ENCODE peak calls at places on chromosome 16, in five cellular contexts. J is A673, W is tibial nerve, G is heart right ventricle, T is stomach. D is an unnamed sample.

GRCh38 chr16:24970708-24971107 is 44.5 kb downstream of the ARHGAP17 start:
- DNase-seq in G (no peak), T (no peak), J (no peak), W (no peak), D (no peak)

GRCh38 chr16:56068816-56069215 is 122.5 kb upstream of the GNAO1 start:
- DNase-seq in W (no peak), G (no peak), T (no peak), J (no peak), D (no peak)

GRCh38 chr16:51839697-51840462 is 688.8 kb upstream of the SALL1 start:
- DNase-seq in G (no peak), T (no peak), W (no peak), J (no peak), D (no peak)

GRCh38 chr16:2785101-2785991 is 2.0 kb downstream of the PRSS33 start:
- DNase-seq in G (no peak), J (no peak), W (no peak), T (no peak), D (peak; percentile 74)

GRCh38 chr16:3173892-3174617 is 13.9 kb upstream of the OR1F1 start:
- DNase-seq in W (no peak), J (peak; percentile 81), T (no peak), G (no peak), D (no peak)

GRCh38 chr16:31141489-31142108 is 6.1 kb upstream of the PRSS8 start:
- DNase-seq in G (peak; percentile 38), T (no peak), W (no peak), J (no peak), D (peak; percentile 70)

GRCh38 chr16:19131809-19132777 is 18.3 kb downstream of the ITPRIPL2 start:
- DNase-seq in W (no peak), T (no peak), G (no peak), J (no peak), D (no peak)

GRCh38 chr16:12381662-12382061 is 405.1 kb downstream of the SNX29 start:
- DNase-seq in J (no peak), W (no peak), G (no peak), T (no peak), D (no peak)

GRCh38 chr16:27314161-27314723 is 468 bp downstream of the IL4R start:
- DNase-seq in W (no peak), T (peak; percentile 57), J (peak; percentile 28), G (peak; percentile 36), D (peak; percentile 77)

GRCh38 chr16:62041401-62041800 is 5.2 kb upstream of the CDH8 start:
- DNase-seq in W (no peak), G (no peak), J (peak; percentile 87), T (no peak), D (no peak)

GRCh38 chr16:49189286-49189685 is 92.4 kb downstream of the CBLN1 start:
- DNase-seq in G (no peak), W (no peak), J (no peak), T (no peak), D (no peak)

GRCh38 chr16:50238868-50239301 is 27.5 kb upstream of the ADCY7 start:
- DNase-seq in G (no peak), J (no peak), T (no peak), W (no peak), D (no peak)

GRCh38 chr16:85431431-85432124 is 181.5 kb upstream of the GSE1 start:
- DNase-seq in T (no peak), G (no peak), J (no peak), W (no peak), D (peak; percentile 55)

GRCh38 chr16:50731130-50731988 is 10.5 kb upstream of the CYLD start:
- DNase-seq in G (no peak), W (no peak), J (no peak), T (no peak), D (no peak)

DNA sequence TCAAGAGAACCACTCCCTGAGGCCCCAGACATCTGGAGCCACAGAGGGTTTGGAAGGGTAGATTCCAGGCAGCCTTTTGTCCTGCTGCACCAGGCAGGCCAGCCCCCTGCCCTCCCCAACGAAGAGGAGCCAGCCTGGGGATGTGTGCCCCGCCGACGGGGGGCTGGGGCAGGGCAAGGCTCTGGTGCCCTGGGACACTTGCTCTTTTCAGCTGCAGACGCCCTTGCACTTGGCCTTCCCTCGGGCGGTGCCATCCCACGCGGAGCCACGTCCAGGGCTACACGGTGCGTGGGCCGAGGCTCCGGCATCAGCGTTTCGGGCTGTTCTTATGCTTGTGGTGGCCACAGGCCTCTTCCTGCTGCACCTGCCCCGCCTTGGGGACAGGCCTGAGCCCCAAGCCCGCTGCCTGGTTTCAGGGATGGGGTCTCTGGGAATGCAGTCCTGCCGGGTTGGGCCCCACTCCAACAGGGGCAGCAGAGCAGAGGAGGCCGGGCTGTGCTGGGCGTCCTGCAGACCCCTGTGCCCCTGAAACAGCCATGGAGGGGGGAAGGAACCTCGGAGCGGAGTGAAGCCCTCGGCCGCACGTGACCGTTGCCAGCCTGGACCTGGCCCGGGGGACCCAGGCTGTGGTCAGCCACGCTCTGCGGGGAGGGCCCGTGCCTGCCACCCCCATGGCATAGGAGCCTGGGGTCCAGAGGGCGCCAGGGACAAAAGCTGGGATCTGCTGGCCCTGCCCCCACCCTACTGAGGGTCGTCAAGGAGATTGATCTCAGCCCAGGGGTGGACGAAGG is 566 bp upstream of the WFIKKN1 start:
- DNase-seq in J (no peak), G (no peak), T (no peak), W (no peak), D (peak; percentile 66)
- H3K4me3 ChIP-seq in J (no peak overlapping the region), G (no peak overlapping the region), T (no peak overlapping the region), W (no peak overlapping the region), D (no peak overlapping the region)

DNA sequence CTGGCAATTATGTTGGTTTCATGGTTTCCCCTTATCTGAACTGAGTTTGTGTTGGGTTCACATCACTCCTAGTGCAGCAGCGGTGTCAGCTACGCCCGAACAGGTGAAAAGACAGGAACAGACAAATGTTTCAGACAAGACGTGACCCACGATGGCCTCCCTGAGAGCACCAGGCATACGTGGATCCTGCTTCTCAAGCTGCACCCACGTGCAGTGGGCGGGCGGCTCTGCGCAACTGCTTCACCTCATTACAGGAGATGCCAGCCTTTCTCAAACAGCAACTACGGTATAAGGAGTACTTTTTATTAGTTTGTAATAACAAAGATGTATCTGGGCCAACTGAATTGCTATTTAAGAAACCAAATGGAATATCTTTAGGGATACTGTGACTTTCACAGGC is 32.8 kb upstream of the SLC38A8 start:
- DNase-seq in W (no peak), J (no peak), G (no peak), T (no peak), D (no peak)
- H3K27ac ChIP-seq in W (no peak overlapping the region), J (no peak overlapping the region), G (peak overlapping the region; percentile 53), T (no peak overlapping the region), D (no peak overlapping the region)

DNA sequence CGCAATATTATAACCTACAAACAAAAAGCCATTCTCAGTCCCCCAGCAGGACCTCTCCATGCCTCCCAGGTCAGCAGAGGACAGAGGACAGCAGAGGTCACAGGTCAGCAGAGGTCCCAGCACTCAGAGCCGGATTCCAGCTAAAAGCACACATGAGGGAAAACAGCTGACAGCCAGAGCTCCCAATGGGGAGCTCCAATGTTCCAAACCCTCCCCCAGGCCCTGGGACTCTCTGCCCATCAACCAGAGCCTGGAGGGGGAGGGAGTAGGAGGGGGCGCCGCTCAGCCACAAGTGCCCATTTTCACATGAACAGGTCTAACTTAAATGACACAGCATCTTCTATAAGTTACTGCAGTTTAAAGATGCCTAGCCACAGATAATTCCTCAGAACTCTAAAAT is 77.5 kb downstream of the ANKRD11 start:
- DNase-seq in J (no peak), G (peak; percentile 50), W (no peak), T (no peak), D (no peak)
- H3K4me1 ChIP-seq in J (peaks cover 8% of the 10 kb centered on the region), G (peaks cover 90% of the 10 kb centered on the region), W (peaks cover 92% of the 10 kb centered on the region), T (peaks cover 77% of the 10 kb centered on the region), D (peaks cover 62% of the 10 kb centered on the region)

DNA sequence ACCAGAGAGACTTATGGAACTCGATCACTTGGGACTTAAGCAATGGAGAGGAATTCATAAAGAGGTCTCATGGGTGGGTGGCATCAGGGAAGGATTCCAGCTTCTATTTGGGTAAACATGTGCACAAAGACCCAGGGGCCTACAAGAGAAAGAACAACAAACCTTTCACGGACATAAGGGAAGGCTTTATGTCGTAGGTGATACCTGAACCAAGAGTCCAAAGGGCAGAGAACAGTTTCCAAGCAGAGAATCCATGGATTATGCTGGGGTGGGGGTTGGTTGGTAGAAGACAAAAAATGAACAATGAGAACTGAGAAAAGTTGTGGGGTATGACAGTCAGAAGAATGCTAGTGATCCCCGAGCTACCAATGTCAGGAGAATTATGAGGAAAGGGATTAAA is 119.8 kb downstream of the CNTNAP4 start:
- DNase-seq in G (no peak), T (no peak), W (no peak), J (no peak), D (no peak)
- H3K4me3 ChIP-seq in G (no peak overlapping the region), T (no peak overlapping the region), W (no peak overlapping the region), J (no peak overlapping the region), D (no peak overlapping the region)

GRCh38 chr16:82067042-82067809 is 32.2 kb downstream of the HSD17B2 start:
- DNase-seq in G (no peak), W (no peak), J (no peak), T (no peak), D (no peak)
- H3K27ac ChIP-seq in G (no peak overlapping the region), W (no peak overlapping the region), J (no peak overlapping the region), T (no peak overlapping the region), D (peak overlapping the region; percentile 42)

GRCh38 chr16:4319454-4319853 is 3.6 kb downstream of the GLIS2 start:
- DNase-seq in W (no peak), T (peak; percentile 46), J (no peak), G (no peak), D (peak; percentile 73)

GRCh38 chr16:4317471-4318170 is 1.8 kb downstream of the GLIS2 start:
- DNase-seq in T (no peak), G (no peak), W (no peak), J (no peak), D (peak; percentile 71)

GRCh38 chr16:4320030-4320429 is 4.2 kb downstream of the GLIS2 start:
- DNase-seq in J (no peak), W (no peak), G (peak; percentile 63), T (no peak), D (no peak)

GRCh38 chr16:4316732-4317461 is 1.0 kb downstream of the GLIS2 start:
- DNase-seq in T (peak; percentile 74), J (no peak), W (no peak), G (peak; percentile 74), D (peak; percentile 90)

DNA sequence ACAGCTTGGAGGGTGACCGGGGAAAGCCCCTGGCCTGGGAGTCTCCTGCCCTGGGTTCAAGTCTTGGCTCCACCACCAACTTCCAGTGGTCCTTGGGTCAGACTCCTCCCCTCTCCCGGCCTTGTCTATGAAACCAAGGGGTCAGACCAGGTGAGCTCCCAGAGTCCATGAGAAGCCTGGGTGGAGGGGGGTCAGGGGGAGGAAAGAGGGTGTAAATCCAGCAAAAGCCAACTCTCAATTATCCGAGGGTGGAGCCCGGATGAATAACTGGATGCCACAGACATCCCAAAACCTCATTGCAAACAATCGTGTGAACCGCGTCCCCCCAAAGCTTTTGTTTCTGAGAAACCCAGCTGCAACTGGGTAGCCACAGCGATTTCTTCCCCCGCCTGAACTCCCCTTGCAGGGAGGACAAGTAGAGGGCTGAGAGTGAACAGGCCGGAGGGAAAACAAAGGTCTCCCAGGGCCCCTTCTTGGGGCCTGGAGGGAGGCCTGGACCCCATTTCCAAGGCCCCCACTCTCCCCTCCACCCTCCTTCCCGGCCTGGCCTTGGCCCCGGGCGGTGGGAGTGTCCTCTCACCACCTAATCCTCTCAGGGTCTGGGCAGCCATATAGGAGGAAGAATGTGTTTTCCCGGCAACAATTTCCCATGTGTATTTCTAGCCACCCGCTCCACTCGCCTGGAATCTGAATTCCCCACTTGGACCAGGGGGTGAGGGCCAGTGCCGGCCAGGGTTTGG is 2.5 kb downstream of the GLIS2 start:
- DNase-seq in T (no peak), W (no peak), G (no peak), J (no peak), D (no peak)
- H3K4me1 ChIP-seq in T (peaks cover 73% of the 10 kb centered on the region), W (peaks cover 86% of the 10 kb centered on the region), G (peaks cover 85% of the 10 kb centered on the region), J (peaks cover 30% of the 10 kb centered on the region), D (peaks cover 52% of the 10 kb centered on the region)

D was measured in upper lobe of right lung.